ENCODE peak calls at places on chromosome 20, in five cellular contexts. One of them, this sample, is unnamed.

GRCh38 chr20:25549172-25549865 is 36.0 kb downstream of the NINL start:
- DNase-seq in AG04450: no peak
- DNase-seq in lower lobe of right lung: no peak
- DNase-seq in coronary artery: no peak
- DNase-seq in neural progenitor cell: no peak
- DNase-seq in this sample: no peak

GRCh38 chr20:43953919-43954617 is 39.4 kb downstream of the TOX2 start:
- DNase-seq in AG04450: no peak
- DNase-seq in lower lobe of right lung: no peak
- DNase-seq in coronary artery: no peak
- DNase-seq in neural progenitor cell: no peak
- DNase-seq in this sample: no peak

GRCh38 chr20:43726811-43727338 is at the start of gene GTSF1L:
- DNase-seq in AG04450: no peak
- DNase-seq in lower lobe of right lung: no peak
- DNase-seq in coronary artery: no peak
- DNase-seq in neural progenitor cell: no peak
- DNase-seq in this sample: no peak

GRCh38 chr20:11499235-11499634 is 418.5 kb upstream of the BTBD3 start:
- DNase-seq in AG04450: no peak
- DNase-seq in lower lobe of right lung: no peak
- DNase-seq in coronary artery: no peak
- DNase-seq in neural progenitor cell: no peak
- DNase-seq in this sample: no peak

GRCh38 chr20:63071541-63072181 is 64.9 kb upstream of the BHLHE23 start:
- DNase-seq in AG04450: peak
- DNase-seq in lower lobe of right lung: peak
- DNase-seq in coronary artery: no peak
- DNase-seq in neural progenitor cell: peak
- DNase-seq in this sample: peak

GRCh38 chr20:22584630-22584921 is 204 bp upstream of the FOXA2 start:
- DNase-seq in AG04450: no peak
- DNase-seq in lower lobe of right lung: peak
- DNase-seq in coronary artery: no peak
- DNase-seq in neural progenitor cell: peak
- DNase-seq in this sample: no peak

GRCh38 chr20:64130876-64131275 is 23.5 kb upstream of the NPBWR2 start:
- DNase-seq in AG04450: no peak
- DNase-seq in lower lobe of right lung: peak
- DNase-seq in coronary artery: no peak
- DNase-seq in neural progenitor cell: no peak
- DNase-seq in this sample: peak

GRCh38 chr20:24948939-24949679 is at the start of gene CST7:
- DNase-seq in AG04450: no peak
- DNase-seq in lower lobe of right lung: peak
- DNase-seq in coronary artery: peak
- DNase-seq in neural progenitor cell: no peak
- DNase-seq in this sample: peak

GRCh38 chr20:50110141-50111047 is 2.6 kb downstream of the UBE2V1 start:
- DNase-seq in AG04450: no peak
- DNase-seq in lower lobe of right lung: no peak
- DNase-seq in coronary artery: no peak
- DNase-seq in neural progenitor cell: no peak
- DNase-seq in this sample: peak

GRCh38 chr20:62571667-62572344 is 70.5 kb upstream of the SLCO4A1 start:
- DNase-seq in AG04450: no peak
- DNase-seq in lower lobe of right lung: no peak
- DNase-seq in coronary artery: no peak
- DNase-seq in neural progenitor cell: no peak
- DNase-seq in this sample: no peak

GRCh38 chr20:44104807-44105517 is 82.0 kb downstream of the JPH2 start:
- DNase-seq in AG04450: peak
- DNase-seq in lower lobe of right lung: no peak
- DNase-seq in coronary artery: no peak
- DNase-seq in neural progenitor cell: no peak
- DNase-seq in this sample: peak

GRCh38 chr20:32110173-32110704 is 725 bp downstream of the TM9SF4 start:
- DNase-seq in AG04450: no peak
- DNase-seq in lower lobe of right lung: no peak
- DNase-seq in coronary artery: no peak
- DNase-seq in neural progenitor cell: no peak
- DNase-seq in this sample: peak

GRCh38 chr20:61959301-61959700 is 106.4 kb downstream of the TAF4 start:
- DNase-seq in AG04450: no peak
- DNase-seq in lower lobe of right lung: no peak
- DNase-seq in coronary artery: no peak
- DNase-seq in neural progenitor cell: peak
- DNase-seq in this sample: peak

GRCh38 chr20:62878244-62879030 is 16.8 kb upstream of the TCFL5 start:
- DNase-seq in AG04450: no peak
- DNase-seq in lower lobe of right lung: no peak
- DNase-seq in coronary artery: no peak
- DNase-seq in neural progenitor cell: peak
- DNase-seq in this sample: no peak

GRCh38 chr20:61932199-61932592 is 133.5 kb downstream of the TAF4 start:
- DNase-seq in AG04450: no peak
- DNase-seq in lower lobe of right lung: peak
- DNase-seq in coronary artery: no peak
- DNase-seq in neural progenitor cell: no peak
- DNase-seq in this sample: peak

DNA sequence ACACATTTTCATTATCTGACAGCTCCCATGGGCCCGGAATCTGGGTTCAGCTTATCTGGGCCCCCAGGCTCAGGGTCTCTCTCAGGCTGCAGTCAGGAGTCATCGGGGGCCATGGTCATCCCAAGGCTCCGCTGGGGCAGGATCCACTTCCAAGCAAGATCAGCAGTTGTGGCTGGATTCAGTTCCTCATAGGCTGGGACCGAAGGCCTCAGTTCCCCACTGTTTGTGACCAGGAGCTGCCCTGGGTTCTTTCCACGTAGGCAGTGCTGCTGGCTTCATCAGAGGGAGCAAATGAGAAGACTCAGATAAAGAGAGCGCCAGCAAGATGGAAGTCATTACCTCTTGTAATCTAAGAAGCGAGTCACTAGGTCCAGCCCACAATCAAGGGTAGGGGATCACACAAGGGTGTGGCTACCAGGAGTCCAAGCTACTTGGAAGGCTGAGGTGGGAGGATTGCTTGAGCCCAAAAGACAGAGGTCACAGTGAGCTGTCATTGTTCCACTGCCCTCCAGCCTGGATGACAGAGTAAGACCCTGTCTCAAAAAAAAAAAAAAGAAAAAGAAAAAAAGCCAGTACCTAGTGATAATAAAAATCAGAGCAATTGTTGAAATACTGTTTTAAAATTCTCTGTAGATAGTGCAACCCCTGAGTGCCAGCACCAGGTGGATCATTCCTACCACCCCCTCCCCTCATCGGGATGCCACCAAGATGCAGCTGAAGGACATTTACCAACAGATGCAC is 162.7 kb downstream of the NFATC2 start:
- DNase-seq in AG04450: no peak
- DNase-seq in lower lobe of right lung: no peak
- DNase-seq in coronary artery: no peak
- DNase-seq in neural progenitor cell: no peak
- DNase-seq in this sample: no peak
- H3K27ac ChIP-seq in AG04450: no peak
- H3K27ac ChIP-seq in lower lobe of right lung: no peak
- H3K27ac ChIP-seq in coronary artery: no peak
- H3K27ac ChIP-seq in neural progenitor cell: no peak
- H3K27ac ChIP-seq in this sample: no peak

GRCh38 chr20:37977786-37978185 is 55.5 kb downstream of the TTI1 start:
- DNase-seq in AG04450: no peak
- DNase-seq in lower lobe of right lung: no peak
- DNase-seq in coronary artery: no peak
- DNase-seq in neural progenitor cell: no peak
- DNase-seq in this sample: peak
- TF ChIP-seq CTCF in AG04450: no peak
- TF ChIP-seq CTCF in lower lobe of right lung: no peak
- TF ChIP-seq CTCF in coronary artery: no peak
- TF ChIP-seq CTCF in neural progenitor cell: no peak
- TF ChIP-seq CTCF in this sample: no peak

GRCh38 chr20:1854246-1854645 is 41.0 kb upstream of the SIRPA start:
- DNase-seq in AG04450: no peak
- DNase-seq in lower lobe of right lung: no peak
- DNase-seq in coronary artery: no peak
- DNase-seq in neural progenitor cell: no peak
- DNase-seq in this sample: no peak
- H3K27ac ChIP-seq in AG04450: no peak
- H3K27ac ChIP-seq in lower lobe of right lung: no peak
- H3K27ac ChIP-seq in coronary artery: no peak
- H3K27ac ChIP-seq in neural progenitor cell: no peak
- H3K27ac ChIP-seq in this sample: no peak

GRCh38 chr20:1299522-1299921 is 29.4 kb downstream of the SDCBP2 start:
- DNase-seq in AG04450: no peak
- DNase-seq in lower lobe of right lung: no peak
- DNase-seq in coronary artery: no peak
- DNase-seq in neural progenitor cell: peak
- DNase-seq in this sample: no peak
- TF ChIP-seq CTCF in AG04450: no peak
- TF ChIP-seq CTCF in lower lobe of right lung: peak
- TF ChIP-seq CTCF in coronary artery: no peak
- TF ChIP-seq CTCF in neural progenitor cell: peak
- TF ChIP-seq CTCF in this sample: no peak

GRCh38 chr20:4545526-4545925 is 176.2 kb upstream of the PRND start:
- DNase-seq in AG04450: no peak
- DNase-seq in lower lobe of right lung: no peak
- DNase-seq in coronary artery: no peak
- DNase-seq in neural progenitor cell: no peak
- DNase-seq in this sample: no peak
- H3K27ac ChIP-seq in AG04450: no peak
- H3K27ac ChIP-seq in lower lobe of right lung: no peak
- H3K27ac ChIP-seq in coronary artery: no peak
- H3K27ac ChIP-seq in neural progenitor cell: no peak
- H3K27ac ChIP-seq in this sample: peak

This sample was measured in RWPE2.